ENCODE peak calls at places on chromosomes 1 and 21, in seven cellular contexts. X is A549; G is HS-5; W is putamen; Y is iPS DF 19.7; O is IMR-90; E is stimulated activated CD4-positive, alpha-beta T cell treated with anti-CD3 and anti-CD28 coated beads, Interleukin-1b, Interleukin-23, amount 100 ng/mL, for 1 hour. M is an unnamed sample.

GRCh38 chr1:215932558-215932957 is 365.5 kb downstream of the KCTD3 start:
- DNase-seq in O (no peak), G (no peak), Y (no peak), W (no peak), E (no peak), X (no peak), M (no peak)

GRCh38 chr21:25558123-25558522 is 49.2 kb downstream of the MRPL39 start:
- DNase-seq in E (no peak), X (no peak), O (no peak), Y (no peak), W (no peak), G (no peak), M (no peak)

GRCh38 chr1:8902765-8903164 is 24.3 kb upstream of the ENO1 start:
- DNase-seq in X (no peak), Y (no peak), G (no peak), W (no peak), O (peak), E (no peak), M (no peak)

GRCh38 chr1:233253231-233254038 is 42.1 kb downstream of the PCNX2 start:
- DNase-seq in X (no peak), O (no peak), Y (no peak), G (no peak), W (no peak), E (no peak), M (no peak)

GRCh38 chr1:93708734-93709481 is 27.3 kb upstream of the BCAR3 start:
- DNase-seq in O (peak), W (no peak), X (no peak), E (no peak), Y (no peak), G (no peak), M (no peak)

GRCh38 chr1:196577386-196577785 is 30.9 kb downstream of the KCNT2 start:
- DNase-seq in G (no peak), E (no peak), W (no peak), X (no peak), Y (peak), O (no peak), M (no peak)

GRCh38 chr1:77966291-77966690 is 12.6 kb downstream of the FUBP1 start:
- DNase-seq in O (no peak), Y (no peak), X (no peak), E (no peak), G (no peak), W (no peak), M (no peak)

GRCh38 chr21:33763573-33763881 is 121.2 kb downstream of the ITSN1 start:
- DNase-seq in X (no peak), G (no peak), W (no peak), E (no peak), O (no peak), Y (no peak), M (no peak)

GRCh38 chr1:232184561-232185530 is 445.1 kb downstream of the SIPA1L2 start:
- DNase-seq in E (no peak), G (no peak), W (peak), Y (no peak), O (no peak), X (no peak), M (no peak)

GRCh38 chr1:12184008-12184681 is 17.4 kb downstream of the TNFRSF1B start:
- DNase-seq in E (no peak), X (no peak), G (no peak), O (peak), W (peak), Y (no peak), M (peak)

GRCh38 chr1:43358121-43358745 is 548 bp upstream of the CDC20 start:
- DNase-seq in X (peak), G (peak), W (no peak), E (no peak), Y (no peak), O (peak), M (no peak)

GRCh38 chr1:162107911-162108310 is 38.4 kb downstream of the NOS1AP start:
- DNase-seq in O (no peak), E (no peak), Y (no peak), G (no peak), W (no peak), X (no peak), M (no peak)

GRCh38 chr1:62318320-62318755 is 896 bp downstream of the KANK4 start:
- DNase-seq in W (no peak), X (no peak), E (no peak), Y (no peak), G (no peak), O (no peak), M (no peak)

GRCh38 chr1:82034812-82035211 is 234.1 kb downstream of the ADGRL2 start:
- DNase-seq in O (no peak), G (no peak), E (no peak), X (no peak), W (no peak), Y (no peak), M (no peak)

GRCh38 chr1:110336300-110337039 is 2.7 kb upstream of the RBM15 start:
- DNase-seq in G (no peak), W (no peak), X (no peak), E (no peak), O (no peak), Y (no peak), M (no peak)

GRCh38 chr1:44676484-44677200 is 2.1 kb downstream of the ARMH1 start:
- DNase-seq in Y (no peak), O (peak), W (no peak), E (no peak), X (no peak), G (peak), M (no peak)

GRCh38 chr1:211483896-211484612 is 7.9 kb downstream of the RD3 start:
- DNase-seq in O (no peak), Y (no peak), W (no peak), X (no peak), G (no peak), E (no peak), M (no peak)

GRCh38 chr1:1264868-1265272 is 8.8 kb downstream of the UBE2J2 start:
- DNase-seq in X (no peak), G (peak), E (no peak), W (no peak), O (peak), Y (no peak), M (no peak)

GRCh38 chr21:33898546-33898945 is 17.1 kb downstream of the ATP5PO start:
- DNase-seq in G (no peak), X (no peak), O (peak), W (no peak), E (no peak), Y (no peak), M (no peak)

GRCh38 chr21:42556960-42557359 is 43.3 kb downstream of the SLC37A1 start:
- DNase-seq in W (no peak), Y (no peak), E (no peak), G (no peak), O (no peak), X (no peak), M (no peak)

GRCh38 chr1:34268311-34269042 is 91.8 kb downstream of the C1orf94 start:
- DNase-seq in G (peak), W (peak), X (no peak), O (peak), E (no peak), Y (no peak), M (no peak)

GRCh38 chr1:227378183-227378582 is 59.9 kb upstream of the CDC42BPA start:
- DNase-seq in W (no peak), G (no peak), Y (no peak), E (no peak), O (no peak), X (no peak), M (no peak)

GRCh38 chr1:4972761-4973320 is 318.4 kb downstream of the AJAP1 start:
- DNase-seq in Y (no peak), O (no peak), G (no peak), X (no peak), E (no peak), W (no peak), M (no peak)

GRCh38 chr1:9793291-9793690 is 30.5 kb downstream of the CLSTN1 start:
- DNase-seq in E (no peak), W (no peak), X (no peak), G (no peak), Y (no peak), O (no peak), M (no peak)

GRCh38 chr1:204803607-204804006 is 67.1 kb upstream of the NFASC start:
- DNase-seq in O (no peak), Y (no peak), W (no peak), G (no peak), X (no peak), E (no peak), M (no peak)

GRCh38 chr1:207752456-207753132 is 740 bp downstream of the CD46 start:
- DNase-seq in O (peak), X (no peak), E (no peak), G (no peak), W (no peak), Y (no peak), M (no peak)

GRCh38 chr1:167447521-167448136 is 70.7 kb downstream of the CD247 start:
- DNase-seq in E (no peak), O (no peak), W (no peak), G (no peak), X (peak), Y (no peak), M (no peak)

GRCh38 chr1:16617778-16618580 is 4.6 kb upstream of the NBPF1 start:
- DNase-seq in E (no peak), Y (no peak), G (no peak), W (no peak), O (no peak), X (no peak), M (no peak)

GRCh38 chr21:38295997-38296764 is 39.4 kb downstream of the KCNJ15 start:
- DNase-seq in X (no peak), O (peak), E (no peak), W (no peak), Y (no peak), G (no peak), M (no peak)

GRCh38 chr1:245279346-245279745 is 124.6 kb downstream of the KIF26B start:
- DNase-seq in X (no peak), E (no peak), W (no peak), G (no peak), Y (no peak), O (no peak), M (no peak)

GRCh38 chr1:56376188-56376984 is 203.0 kb downstream of the PLPP3 start:
- DNase-seq in O (peak), W (no peak), E (no peak), G (peak), Y (no peak), X (no peak), M (peak)

GRCh38 chr1:4312024-4312423 is 342.4 kb upstream of the AJAP1 start:
- DNase-seq in G (no peak), O (no peak), Y (no peak), W (no peak), X (no peak), E (no peak), M (no peak)

GRCh38 chr1:211133393-211133840 is 531 bp downstream of the KCNH1 start:
- DNase-seq in G (peak), X (peak), E (no peak), O (no peak), Y (no peak), W (peak), M (no peak)

GRCh38 chr1:90707363-90707710 is 9.8 kb downstream of the BARHL2 start:
- DNase-seq in E (no peak), Y (no peak), O (peak), W (no peak), G (no peak), X (peak), M (no peak)

GRCh38 chr1:1021010-1021845 is 1.3 kb downstream of the AGRN start:
- DNase-seq in X (no peak), G (no peak), Y (no peak), W (no peak), E (no peak), O (peak), M (no peak)

GRCh38 chr1:59474496-59474895 is 177.6 kb downstream of the FGGY start:
- DNase-seq in W (no peak), Y (no peak), G (no peak), E (no peak), X (no peak), O (no peak), M (no peak)

M was measured in thoracic aorta.